ENCODE peak calls at places on chromosome 1, in four cellular contexts. P is RCC 7860, T is KBM-7, L is A673. V is an unnamed sample.

GRCh38 chr1:157360021-157360390 is 192.3 kb downstream of the FCRL5 start:
- DNase-seq in L (no peak), P (no peak), T (no peak), V (no peak)

GRCh38 chr1:76079475-76080227 is 5.1 kb downstream of the ST6GALNAC3 start:
- DNase-seq in P (no peak), T (no peak), L (no peak), V (no peak)

GRCh38 chr1:205365945-205366463 is 9.3 kb upstream of the KLHDC8A start:
- DNase-seq in P (no peak), L (peak), T (no peak), V (no peak)

GRCh38 chr1:218671573-218671972 is 326.4 kb downstream of the TGFB2 start:
- DNase-seq in T (no peak), L (no peak), P (no peak), V (no peak)

GRCh38 chr1:182674346-182675246 is 9.8 kb downstream of the RGS8 start:
- DNase-seq in P (no peak), T (no peak), L (no peak), V (no peak)

GRCh38 chr1:19468397-19468956 is 16.9 kb downstream of the CAPZB start:
- DNase-seq in T (peak), L (no peak), P (peak), V (peak)

GRCh38 chr1:31980835-31981782 is 32.6 kb upstream of the KHDRBS1 start:
- DNase-seq in L (no peak), T (no peak), P (no peak), V (no peak)

GRCh38 chr1:154290921-154291320 is 18.5 kb downstream of the HAX1 start:
- DNase-seq in L (no peak), P (no peak), T (no peak), V (no peak)

GRCh38 chr1:24393892-24394291 is 19.7 kb downstream of the STPG1 start:
- DNase-seq in P (peak), T (no peak), L (no peak), V (no peak)

GRCh38 chr1:109239580-109240068 is 9.7 kb upstream of the CELSR2 start:
- DNase-seq in L (peak), P (no peak), T (peak), V (no peak)

GRCh38 chr1:17189632-17190525 is 15.0 kb upstream of the PADI1 start:
- DNase-seq in T (no peak), P (peak), L (no peak), V (no peak)

GRCh38 chr1:65002156-65002507 is 35.8 kb upstream of the JAK1 start:
- DNase-seq in L (no peak), T (no peak), P (no peak), V (no peak)

GRCh38 chr1:219927956-219928790 is at the start of gene SLC30A10:
- DNase-seq in L (peak), T (peak), P (no peak), V (no peak)

GRCh38 chr1:2204384-2205190 is 10.0 kb upstream of the FAAP20 start:
- DNase-seq in L (no peak), P (peak), T (peak), V (no peak)

GRCh38 chr1:95013948-95014574 is 58.7 kb downstream of the ALG14 start:
- DNase-seq in L (no peak), T (no peak), P (no peak), V (no peak)

GRCh38 chr1:227943354-227943753 is 4.4 kb downstream of the WNT9A start:
- DNase-seq in L (no peak), T (no peak), P (no peak), V (no peak)

GRCh38 chr1:10788592-10789006 is 7.8 kb downstream of the CASZ1 start:
- DNase-seq in L (no peak), T (no peak), P (peak), V (no peak)

GRCh38 chr1:201022824-201023516 is 544 bp downstream of the KIF21B start:
- DNase-seq in P (no peak), T (no peak), L (no peak), V (peak)

GRCh38 chr1:238649200-238649599 is 737.2 kb upstream of the CHRM3 start:
- DNase-seq in P (no peak), T (no peak), L (no peak), V (no peak)